ENCODE peak calls at places on chromosomes 1 and 21, in seven cellular contexts. M, P, J, F, T, Q and E are unnamed samples.

GRCh38 chr21:31162827-31163226 is 124.6 kb upstream of the KRTAP19-8 start:
- DNase-seq in M (no peak), P (no peak), J (peak; percentile 68), F (no peak), T (no peak), Q (no peak), E (peak; percentile 18)

GRCh38 chr1:64019818-64020217 is 183.6 kb upstream of the UBE2U start:
- DNase-seq in M (peak; percentile 56), P (peak; percentile 12), J (peak; percentile 69), F (no peak), T (no peak), Q (no peak), E (no peak)

GRCh38 chr1:94982403-94982802 is 55.5 kb upstream of the CNN3 start:
- DNase-seq in M (no peak), P (no peak), J (no peak), F (no peak), T (no peak), Q (no peak), E (no peak)

GRCh38 chr1:111334169-111334568 is 43.5 kb downstream of the CHIA start:
- DNase-seq in M (peak; percentile 40), P (peak; percentile 34), J (peak; percentile 36), F (no peak), T (no peak), Q (no peak), E (no peak)

GRCh38 chr1:13617108-13617507 is 33.5 kb downstream of the PDPN start:
- DNase-seq in M (no peak), P (no peak), J (no peak), F (no peak), T (no peak), Q (no peak), E (peak; percentile 26)

GRCh38 chr1:201419737-201420607 is 1.6 kb downstream of the TNNI1 start:
- DNase-seq in M (no peak), P (no peak), J (no peak), F (no peak), T (no peak), Q (peak; percentile 51), E (no peak)

GRCh38 chr1:63116016-63116415 is 206.4 kb upstream of the FOXD3 start:
- DNase-seq in M (no peak), P (no peak), J (no peak), F (no peak), T (no peak), Q (no peak), E (no peak)

GRCh38 chr1:155202731-155203515 is 4.8 kb downstream of the THBS3 start:
- DNase-seq in M (no peak), P (no peak), J (no peak), F (no peak), T (no peak), Q (no peak), E (no peak)

GRCh38 chr1:118998171-118998570 is 10.0 kb upstream of the TBX15 start:
- DNase-seq in M (no peak), P (no peak), J (no peak), F (no peak), T (no peak), Q (no peak), E (no peak)

GRCh38 chr1:155013632-155014031 is 11.0 kb downstream of the ZBTB7B start:
- DNase-seq in M (no peak), P (peak; percentile 30), J (no peak), F (no peak), T (no peak), Q (no peak), E (no peak)

GRCh38 chr1:88311907-88312306 is 372.2 kb upstream of the PKN2 start:
- DNase-seq in M (no peak), P (no peak), J (peak; percentile 26), F (no peak), T (no peak), Q (no peak), E (no peak)

GRCh38 chr1:208598021-208598420 is 353.8 kb upstream of the PLXNA2 start:
- DNase-seq in M (no peak), P (no peak), J (no peak), F (no peak), T (no peak), Q (no peak), E (no peak)

GRCh38 chr1:198449281-198449680 is 91.2 kb downstream of the ATP6V1G3 start:
- DNase-seq in M (no peak), P (no peak), J (peak; percentile 33), F (no peak), T (no peak), Q (no peak), E (no peak)

GRCh38 chr1:100657876-100658715 is 61.4 kb upstream of the VCAM1 start:
- DNase-seq in M (no peak), P (peak; percentile 31), J (peak; percentile 72), F (no peak), T (no peak), Q (no peak), E (no peak)

GRCh38 chr1:41020654-41021053 is 871 bp downstream of the SLFNL1 start:
- DNase-seq in M (no peak), P (no peak), J (no peak), F (no peak), T (no peak), Q (no peak), E (no peak)

GRCh38 chr1:41023279-41023990 is 1.9 kb upstream of the SLFNL1 start:
- DNase-seq in M (peak; percentile 16), P (peak; percentile 58), J (peak; percentile 20), F (no peak), T (no peak), Q (no peak), E (no peak)

GRCh38 chr1:41020109-41020576 is 1.4 kb downstream of the SLFNL1 start:
- DNase-seq in M (no peak), P (no peak), J (no peak), F (no peak), T (no peak), Q (no peak), E (no peak)

GRCh38 chr1:41022424-41022823 is 899 bp upstream of the SLFNL1 start:
- DNase-seq in M (no peak), P (no peak), J (no peak), F (no peak), T (no peak), Q (no peak), E (no peak)

GRCh38 chr1:41021526-41022308 is at the start of gene SLFNL1:
- DNase-seq in M (peak; percentile 19), P (peak; percentile 86), J (no peak), F (no peak), T (no peak), Q (no peak), E (no peak)
- TF ChIP-seq CTCF in M (no peak), P (peak; percentile 62), J (peak; percentile 30), F (no peak), T (no peak), Q (no peak), E (peak; percentile 16)

DNA sequence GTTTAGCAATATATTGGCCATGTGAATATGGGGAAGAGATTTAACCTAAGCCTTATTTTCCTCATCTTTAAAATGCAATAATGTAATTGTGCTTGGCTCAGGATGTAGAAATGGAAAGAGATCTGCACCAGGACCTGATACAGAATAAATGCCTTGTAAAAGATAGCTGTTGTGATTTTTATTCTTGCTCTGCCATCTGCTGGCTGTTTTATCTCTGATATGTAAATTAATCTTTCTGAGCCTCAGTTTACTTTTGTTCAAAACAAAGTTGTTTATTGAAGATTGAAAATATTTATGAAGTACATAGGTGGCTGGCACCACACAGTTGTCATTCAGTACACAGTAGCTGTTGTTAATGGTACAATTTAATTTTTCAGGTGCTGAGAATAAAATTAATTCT is 21.9 kb downstream of the ZYG11B start:
- DNase-seq in M (no peak), P (no peak), J (no peak), F (no peak), T (no peak), Q (no peak), E (no peak)
- TF ChIP-seq CTCF in M (peak; percentile 61), P (no peak), J (peak; percentile 21), F (no peak), T (peak; percentile 16), Q (peak; percentile 54), E (no peak)

GRCh38 chr1:153548722-153549695 is at the start of gene S100A3:
- DNase-seq in M (peak; percentile 85), P (no peak), J (peak; percentile 90), F (peak; percentile 95), T (no peak), Q (peak; percentile 82), E (peak; percentile 70)
- TF ChIP-seq CTCF in M (peak; percentile 67), P (no peak), J (peak; percentile 17), F (no peak), T (no peak), Q (no peak), E (peak; percentile 26)

GRCh38 chr1:206001476-206001888 is 1.7 kb downstream of the RAB7B start:
- DNase-seq in M (peak; percentile 95), P (peak; percentile 18), J (peak; percentile 99), F (peak; percentile 78), T (no peak), Q (peak; percentile 40), E (peak; percentile 79)
- TF ChIP-seq CTCF in M (no peak), P (no peak), J (no peak), F (no peak), T (no peak), Q (no peak), E (no peak)

GRCh38 chr1:26759531-26759930 is 28.2 kb upstream of the PIGV start:
- DNase-seq in M (no peak), P (no peak), J (no peak), F (no peak), T (no peak), Q (no peak), E (no peak)

GRCh38 chr1:26758358-26758757 is 29.4 kb upstream of the PIGV start:
- DNase-seq in M (no peak), P (no peak), J (no peak), F (no peak), T (no peak), Q (no peak), E (no peak)

GRCh38 chr1:26761217-26761616 is 26.5 kb upstream of the PIGV start:
- DNase-seq in M (no peak), P (no peak), J (no peak), F (no peak), T (peak; percentile 19), Q (no peak), E (no peak)
- TF ChIP-seq CTCF in M (peak; percentile 57), P (peak; percentile 42), J (no peak), F (no peak), T (no peak), Q (no peak), E (peak; percentile 15)

GRCh38 chr1:15033264-15033663 is 120.3 kb upstream of the TMEM51 start:
- DNase-seq in M (peak; percentile 45), P (no peak), J (peak; percentile 75), F (no peak), T (no peak), Q (no peak), E (no peak)
- TF ChIP-seq CTCF in M (peak; percentile 72), P (no peak), J (peak; percentile 35), F (no peak), T (peak; percentile 25), Q (no peak), E (peak; percentile 49)

GRCh38 chr1:219385786-219386427 is 212.2 kb downstream of the LYPLAL1 start:
- DNase-seq in M (peak; percentile 31), P (peak; percentile 73), J (peak; percentile 65), F (no peak), T (peak; percentile 40), Q (peak; percentile 14), E (no peak)
- TF ChIP-seq CTCF in M (peak; percentile 84), P (peak; percentile 76), J (peak; percentile 79), F (peak; percentile 33), T (peak; percentile 53), Q (peak; percentile 64), E (peak; percentile 88)